ENCODE peak calls at places on chromosomes 4 and X, in four cellular contexts. C is GM23338, J is kidney tubule cell, W is osteocyte. D is an unnamed sample.

GRCh38 chr4:153067376-153067775 is 131.3 kb downstream of the FHDC1 start:
- DNase-seq in J (peak; percentile 67), C (peak; percentile 30), W (no peak), D (no peak)

GRCh38 chrX:53281321-53281822 is at the start of gene IQSEC2:
- DNase-seq in J (peak; percentile 82), W (peak; percentile 90), C (peak; percentile 59), D (no peak)

GRCh38 chr4:119977546-119977945 is 89.1 kb downstream of the MAD2L1 start:
- DNase-seq in W (no peak), C (no peak), J (no peak), D (no peak)

GRCh38 chrX:40130207-40130606 is 32.4 kb upstream of the BCOR start:
- DNase-seq in C (no peak), W (no peak), J (peak; percentile 88), D (no peak)

GRCh38 chr4:17794730-17795129 is 13.3 kb upstream of the FAM184B start:
- DNase-seq in W (no peak), J (peak; percentile 42), C (peak; percentile 10), D (no peak)

GRCh38 chr4:19832388-19832787 is 419.3 kb upstream of the SLIT2 start:
- DNase-seq in C (no peak), W (no peak), J (no peak), D (no peak)

GRCh38 chrX:110178179-110178865 is 139.6 kb downstream of the AMMECR1 start:
- DNase-seq in C (no peak), W (peak; percentile 59), J (no peak), D (no peak)

GRCh38 chr4:186144596-186145569 is 40.4 kb downstream of the FAM149A start:
- DNase-seq in W (no peak), C (peak; percentile 91), J (peak; percentile 72), D (peak; percentile 48)

GRCh38 chr4:6568689-6569332 is 6.2 kb upstream of the MAN2B2 start:
- DNase-seq in C (no peak), W (no peak), J (peak; percentile 65), D (no peak)

GRCh38 chr4:184420881-184421416 is 53.4 kb downstream of the IRF2 start:
- DNase-seq in W (no peak), C (peak; percentile 14), J (no peak), D (no peak)

GRCh38 chr4:108492816-108493595 is 127.4 kb upstream of the RPL34 start:
- DNase-seq in C (peak; percentile 82), J (peak; percentile 38), W (no peak), D (no peak)

GRCh38 chrX:85391185-85391878 is 11.9 kb upstream of the POF1B start:
- DNase-seq in W (no peak), J (no peak), C (no peak), D (no peak)

GRCh38 chrX:101057095-101057714 is 5.3 kb upstream of the TRMT2B start:
- DNase-seq in J (peak; percentile 60), C (no peak), W (no peak), D (no peak)

GRCh38 chr4:25088342-25088952 is 57.7 kb upstream of the LGI2 start:
- DNase-seq in C (peak; percentile 47), J (no peak), W (no peak), D (no peak)

GRCh38 chr4:139207247-139207646 is 30.2 kb upstream of the ELF2 start:
- DNase-seq in J (no peak), W (no peak), C (no peak), D (no peak)

GRCh38 chr4:83308672-83309071 is 24.1 kb upstream of the COQ2 start:
- DNase-seq in C (peak; percentile 65), J (no peak), W (no peak), D (no peak)

GRCh38 chr4:89784686-89785227 is 52.2 kb downstream of the SNCA start:
- DNase-seq in W (no peak), J (no peak), C (no peak), D (no peak)

GRCh38 chr4:84562156-84562555 is 20.8 kb upstream of the CDS1 start:
- DNase-seq in C (no peak), J (no peak), W (no peak), D (no peak)

GRCh38 chrX:10007604-10008003 is 40.4 kb downstream of the CLDN34 start:
- DNase-seq in W (no peak), C (no peak), J (no peak), D (no peak)

GRCh38 chr4:57037982-57038604 is 59.4 kb downstream of the POLR2B start:
- DNase-seq in W (no peak), J (peak; percentile 66), C (peak; percentile 89), D (peak; percentile 15)

GRCh38 chr4:70627620-70628019 is 924 bp upstream of the ENAM start:
- DNase-seq in J (no peak), C (no peak), W (no peak), D (no peak)

GRCh38 chr4:71540749-71541269 is 202.0 kb downstream of the SLC4A4 start:
- DNase-seq in J (no peak), W (no peak), C (peak; percentile 31), D (no peak)

GRCh38 chr4:13872145-13872544 is 244.6 kb upstream of the BOD1L1 start:
- DNase-seq in J (peak; percentile 38), W (no peak), C (no peak), D (no peak)

D was measured in amygdala.